ENCODE peak calls at places on chromosomes 2 and 18, in six cellular contexts. Y is endothelial cell; L is AG08396; X is KG1; B is fibroblast of the conjunctiva; J is activated naive CD4-positive, alpha-beta T cell treated with anti-CD3 and anti-CD28 coated beads for 36 hours. Z is an unnamed sample.
A peak's percentile ranks its signal among the peaks of the same experiment; 100 is the strongest.

GRCh38 chr2:75246441-75247167 is 47.3 kb upstream of the TACR1 start:
- DNase-seq in X (no peak), B (no peak), L (peak; percentile 12), J (no peak), Y (no peak), Z (no peak)

GRCh38 chr2:232888099-232888836 is 18.2 kb downstream of the SNORC start:
- DNase-seq in L (no peak), J (no peak), X (no peak), Y (no peak), B (no peak), Z (no peak)

GRCh38 chr2:217835931-217836881 is 166.6 kb downstream of the TNS1 start:
- DNase-seq in X (no peak), B (peak; percentile 99), Y (no peak), J (no peak), L (peak; percentile 70), Z (peak; percentile 16)

GRCh38 chr2:242060212-242060835 is 190.8 kb downstream of the RTP5 start:
- DNase-seq in Y (no peak), B (peak; percentile 57), J (no peak), X (no peak), L (peak; percentile 55), Z (no peak)

GRCh38 chr2:105005170-105005569 is 32.7 kb upstream of the MRPS9 start:
- DNase-seq in B (no peak), Y (no peak), J (no peak), X (no peak), L (no peak), Z (no peak)

GRCh38 chr2:33763671-33764310 is 164.7 kb upstream of the FAM98A start:
- DNase-seq in B (no peak), J (no peak), X (no peak), Y (no peak), L (no peak), Z (no peak)

GRCh38 chr2:237604960-237605359 is 14.4 kb upstream of the RAB17 start:
- DNase-seq in Y (no peak), B (no peak), J (no peak), L (no peak), X (no peak), Z (no peak)

GRCh38 chr2:235669983-235670962 is 176.4 kb downstream of the AGAP1 start:
- DNase-seq in X (no peak), Y (peak; percentile 76), B (peak; percentile 61), L (peak; percentile 82), J (no peak), Z (no peak)

GRCh38 chr2:171553858-171554257 is 31.6 kb downstream of the CYBRD1 start:
- DNase-seq in X (no peak), B (no peak), Y (no peak), L (no peak), J (no peak), Z (no peak)

GRCh38 chr2:8691859-8692437 is 10.1 kb downstream of the ID2 start:
- DNase-seq in J (no peak), X (no peak), B (no peak), Y (no peak), L (no peak), Z (no peak)

GRCh38 chr2:27915191-27915590 is 24.7 kb downstream of the BABAM2 start:
- DNase-seq in Y (no peak), J (no peak), L (no peak), X (no peak), B (no peak), Z (no peak)

GRCh38 chr2:158239271-158239670 is 137.6 kb downstream of the UPP2 start:
- DNase-seq in J (no peak), L (no peak), X (no peak), Y (no peak), B (no peak), Z (no peak)

GRCh38 chr18:8176554-8176953 is 432.7 kb upstream of the RAB12 start:
- DNase-seq in Y (no peak), X (no peak), J (no peak), L (no peak), B (no peak), Z (no peak)

GRCh38 chr2:175976758-175977157 is 25.3 kb downstream of the LNPK start:
- DNase-seq in Y (no peak), L (no peak), X (no peak), B (no peak), J (no peak), Z (no peak)

GRCh38 chr2:229202646-229203045 is 68.4 kb downstream of the PID1 start:
- DNase-seq in J (no peak), X (no peak), L (no peak), B (peak; percentile 12), Y (no peak), Z (no peak)

GRCh38 chr2:101113441-101114267 is 37.5 kb downstream of the TBC1D8 start:
- DNase-seq in X (no peak), L (peak; percentile 21), B (peak; percentile 92), Y (no peak), J (no peak), Z (peak; percentile 88)

GRCh38 chr2:175323162-175323561 is 141.7 kb upstream of the ATP5MC3 start:
- DNase-seq in Y (no peak), J (no peak), X (no peak), B (no peak), L (no peak), Z (no peak)

GRCh38 chr2:165902929-165903328 is 50.6 kb downstream of the TTC21B start:
- DNase-seq in B (peak; percentile 33), X (no peak), Y (no peak), L (peak; percentile 22), J (no peak), Z (no peak)

GRCh38 chr2:194725169-194725568 is 931.9 kb upstream of the SLC39A10 start:
- DNase-seq in X (no peak), L (no peak), Y (no peak), B (no peak), J (no peak), Z (no peak)

GRCh38 chr2:202317080-202317859 is 51.7 kb downstream of the NOP58 start:
- DNase-seq in Y (peak; percentile 31), B (peak; percentile 37), J (no peak), X (no peak), L (peak; percentile 54), Z (no peak)

GRCh38 chr18:78420116-78420515 is 559.5 kb upstream of the SALL3 start:
- DNase-seq in B (no peak), X (no peak), Y (no peak), J (no peak), L (no peak), Z (no peak)

GRCh38 chr2:228653884-228654283 is 472.4 kb upstream of the SPHKAP start:
- DNase-seq in Y (no peak), J (no peak), L (no peak), X (no peak), B (no peak), Z (no peak)

GRCh38 chr2:159553727-159554126 is 62.6 kb downstream of the BAZ2B start:
- DNase-seq in Y (no peak), L (no peak), J (no peak), B (no peak), X (no peak), Z (no peak)

GRCh38 chr18:28086530-28087172 is 90.3 kb downstream of the CDH2 start:
- DNase-seq in L (peak; percentile 15), X (no peak), B (no peak), J (no peak), Y (no peak), Z (no peak)

GRCh38 chr2:207873794-207874193 is 104.1 kb upstream of the FZD5 start:
- DNase-seq in J (no peak), L (no peak), B (no peak), Y (no peak), X (no peak), Z (no peak)

GRCh38 chr2:120929829-120930228 is 194.2 kb downstream of the GLI2 start:
- DNase-seq in L (no peak), Y (no peak), J (no peak), B (no peak), X (no peak), Z (no peak)